ENCODE peak calls at places on chromosome 11, in seven cellular contexts. V, I, H, U, C, Y and E are unnamed samples. For H3K36me3 and H3K4me1, the result is how much of the 10 kb centered on the place peaks cover.

GRCh38 chr11:127713226-127713625 is 712.7 kb upstream of the KIRREL3 start:
- DNase-seq in C (no peak), V (no peak), H (no peak), Y (no peak), U (no peak), I (no peak), E (no peak)

GRCh38 chr11:119103793-119104192 is 2.1 kb upstream of the DPAGT1 start:
- DNase-seq in V (no peak), C (no peak), I (no peak), Y (no peak), U (no peak), H (no peak), E (no peak)

GRCh38 chr11:115324569-115325432 is 179.4 kb downstream of the CADM1 start:
- DNase-seq in C (peak), V (no peak), H (peak), Y (no peak), I (no peak), U (peak), E (no peak)

GRCh38 chr11:19905280-19905853 is 192.7 kb downstream of the NAV2 start:
- DNase-seq in I (no peak), U (no peak), C (peak), Y (no peak), H (peak), V (no peak), E (no peak)

GRCh38 chr11:44403176-44403575 is 93.2 kb upstream of the ALX4 start:
- DNase-seq in I (no peak), Y (no peak), H (no peak), U (no peak), C (no peak), V (no peak), E (no peak)

GRCh38 chr11:66957971-66958231 is 282 bp downstream of the PC start:
- DNase-seq in I (no peak), C (no peak), H (no peak), V (no peak), U (no peak), Y (no peak), E (no peak)

GRCh38 chr11:20367313-20367948 is 3.9 kb downstream of the HTATIP2 start:
- DNase-seq in V (no peak), C (no peak), U (peak), Y (no peak), I (peak), H (peak), E (no peak)

GRCh38 chr11:78607691-78608090 is 33.0 kb upstream of the NARS2 start:
- DNase-seq in H (no peak), I (no peak), U (no peak), Y (no peak), V (no peak), C (no peak), E (no peak)

GRCh38 chr11:36400768-36401455 is 104.8 kb downstream of the PRR5L start:
- DNase-seq in V (no peak), U (no peak), Y (no peak), I (no peak), C (no peak), H (no peak), E (no peak)

GRCh38 chr11:598005-598680 is 17.6 kb downstream of the IRF7 start:
- DNase-seq in H (no peak), I (no peak), Y (no peak), V (no peak), U (no peak), C (no peak), E (no peak)
- H3K36me3 ChIP-seq in H (under half), I (under half), Y (under half), V (half or more), U (under half), C (half or more), E (half or more)

DNA sequence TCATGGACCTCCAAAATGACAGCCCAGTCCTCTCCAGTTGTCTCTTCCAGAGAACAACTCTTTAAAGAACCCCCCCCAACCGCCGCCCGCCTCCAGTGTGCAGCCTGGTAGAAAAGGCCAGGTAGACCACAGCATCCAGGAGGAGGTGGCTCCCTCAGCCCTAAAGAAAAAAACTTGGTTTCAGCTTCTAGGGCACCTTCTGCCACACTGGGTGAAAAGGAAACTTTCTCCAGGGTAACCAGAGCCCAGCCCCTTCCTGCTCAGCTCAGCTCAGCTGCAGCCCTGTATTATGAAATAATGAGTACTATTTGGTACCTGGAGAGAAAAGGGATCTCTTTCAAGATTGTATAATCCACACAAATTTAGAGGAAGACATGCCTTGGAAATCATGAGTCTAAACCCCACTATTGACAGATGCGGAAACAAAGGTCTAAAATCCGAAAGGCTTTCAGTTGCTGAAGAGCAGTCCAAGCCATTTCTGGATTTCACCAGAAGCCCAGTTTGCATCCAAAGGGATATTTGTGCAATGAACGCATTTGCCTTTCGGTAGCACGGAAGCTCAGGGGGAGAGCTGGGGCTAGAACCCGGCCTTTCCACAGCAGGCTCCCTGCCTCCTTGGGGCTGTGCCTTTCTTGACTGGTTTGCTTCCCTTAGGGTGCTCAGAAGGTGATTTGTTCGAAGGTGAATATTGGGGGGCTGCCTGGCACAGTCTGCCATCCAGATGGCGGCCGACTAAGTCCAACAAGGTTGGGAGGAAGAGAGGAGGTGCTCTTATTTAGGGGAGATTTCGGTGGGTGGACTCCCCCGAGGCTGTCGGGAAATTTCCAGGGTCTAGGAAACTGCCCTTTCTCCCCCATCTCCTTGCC is 3.3 kb downstream of the FXYD6 start:
- DNase-seq in Y (no peak), C (no peak), U (no peak), V (no peak), H (no peak), I (no peak), E (no peak)
- H3K4me3 ChIP-seq in Y (no peak), C (no peak), U (no peak), V (no peak), H (no peak), I (no peak), E (no peak)

GRCh38 chr11:65110354-65110861 is 1.3 kb upstream of the TM7SF2 start:
- DNase-seq in I (peak), Y (peak), V (peak), H (peak), C (peak), U (peak), E (peak)
- H3K4me1 ChIP-seq in I (under half), Y (under half), V (under half), H (under half), C (under half), U (under half), E (under half)

DNA sequence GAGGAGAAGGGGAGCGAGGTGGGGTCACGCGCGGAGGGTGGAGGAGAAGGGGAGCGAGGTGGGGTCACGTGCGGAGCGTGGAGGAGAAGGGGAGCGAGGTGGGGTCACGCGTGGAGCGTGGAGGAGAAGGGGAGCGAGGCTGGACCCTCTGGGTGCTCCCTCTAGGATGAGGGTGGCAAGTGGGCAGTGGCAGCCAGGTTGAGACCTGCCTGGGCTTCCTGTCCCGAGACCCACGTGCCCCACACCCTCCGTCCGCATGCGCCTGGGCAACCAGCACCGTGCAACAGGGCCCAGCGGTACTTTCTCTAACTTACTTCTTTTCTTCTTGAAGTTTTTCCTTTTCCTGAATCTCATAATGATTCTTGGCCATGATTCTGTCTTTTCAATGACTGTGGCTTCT is 11.1 kb downstream of the MRPL21 start:
- DNase-seq in V (no peak), I (no peak), C (no peak), Y (no peak), H (no peak), U (no peak), E (no peak)
- H3K36me3 ChIP-seq in V (under half), I (under half), C (half or more), Y (under half), H (under half), U (under half), E (half or more)